ENCODE peak calls at places on chromosome 6, in nine cellular contexts. V is ovary, F is left colon, B is GDM1, Y is posterior vena cava, H is pons, D is A172, Q is MCF 10A, W is putamen. Z is an unnamed sample.

GRCh38 chr6:308307-308706 is 16.0 kb downstream of the DUSP22 start:
- DNase-seq in V (no peak), F (no peak), B (no peak), Y (peak), H (no peak), D (no peak), Q (no peak), W (no peak), Z (no peak)

GRCh38 chr6:148492654-148493290 is 150.1 kb downstream of the SASH1 start:
- DNase-seq in V (no peak), F (no peak), B (no peak), Y (no peak), H (no peak), D (no peak), Q (no peak), W (no peak), Z (no peak)

GRCh38 chr6:30238178-30238795 is 25.1 kb upstream of the TRIM26 start:
- DNase-seq in V (no peak), F (no peak), B (no peak), Y (no peak), H (no peak), D (peak), Q (peak), W (no peak), Z (peak)

GRCh38 chr6:135231469-135231844 is 50.3 kb downstream of the MYB start:
- DNase-seq in V (no peak), F (no peak), B (no peak), Y (no peak), H (no peak), D (no peak), Q (peak), W (no peak), Z (no peak)

GRCh38 chr6:147322299-147323162 is 118.3 kb downstream of the STXBP5 start:
- DNase-seq in V (no peak), F (no peak), B (peak), Y (no peak), H (peak), D (no peak), Q (peak), W (peak), Z (peak)

GRCh38 chr6:18412644-18413043 is 25.5 kb downstream of the RNF144B start:
- DNase-seq in V (no peak), F (no peak), B (no peak), Y (no peak), H (no peak), D (no peak), Q (no peak), W (no peak), Z (no peak)

GRCh38 chr6:48552905-48553304 is 441.9 kb upstream of the PTCHD4 start:
- DNase-seq in V (no peak), F (no peak), B (no peak), Y (no peak), H (no peak), D (no peak), Q (no peak), W (no peak), Z (no peak)

GRCh38 chr6:7235712-7236311 is 77.2 kb downstream of the SSR1 start:
- DNase-seq in V (no peak), F (no peak), B (no peak), Y (no peak), H (no peak), D (no peak), Q (peak), W (no peak), Z (no peak)

GRCh38 chr6:143745160-143746133 is 67.7 kb downstream of the PHACTR2 start:
- DNase-seq in V (peak), F (peak), B (no peak), Y (no peak), H (peak), D (no peak), Q (peak), W (peak), Z (peak)

GRCh38 chr6:24990227-24990843 is 54.6 kb upstream of the RIPOR2 start:
- DNase-seq in V (no peak), F (no peak), B (no peak), Y (no peak), H (no peak), D (peak), Q (no peak), W (no peak), Z (no peak)

GRCh38 chr6:53616450-53617357 is 48.9 kb downstream of the KLHL31 start:
- DNase-seq in V (no peak), F (no peak), B (no peak), Y (no peak), H (no peak), D (no peak), Q (peak), W (no peak), Z (no peak)

GRCh38 chr6:121055572-121056163 is 278.6 kb downstream of the TBC1D32 start:
- DNase-seq in V (no peak), F (no peak), B (no peak), Y (no peak), H (peak), D (peak), Q (peak), W (peak), Z (peak)

GRCh38 chr6:15279047-15279661 is 33.3 kb downstream of the JARID2 start:
- DNase-seq in V (no peak), F (no peak), B (no peak), Y (no peak), H (no peak), D (no peak), Q (no peak), W (no peak), Z (no peak)

GRCh38 chr6:21188505-21189223 is 404.9 kb upstream of the SOX4 start:
- DNase-seq in V (no peak), F (no peak), B (no peak), Y (no peak), H (no peak), D (no peak), Q (peak), W (no peak), Z (peak)

Z was measured in lung microvascular endothelial cell.